ENCODE peak calls at places on chromosomes 11 and 22, in six cellular contexts. H is IMR-90, D is body of pancreas, U is stomach, W is tibial nerve, Z is adrenal gland. N is an unnamed sample.

GRCh38 chr11:128604723-128605122 is 17.4 kb upstream of the ETS1 start:
- DNase-seq in H (no peak), D (no peak), U (no peak), W (no peak), Z (no peak), N (no peak)

GRCh38 chr22:38467904-38468760 is at the start of gene KDELR3:
- DNase-seq in H (peak; percentile 71), D (peak; percentile 60), U (peak; percentile 72), W (peak; percentile 49), Z (peak; percentile 49), N (peak; percentile 84)

GRCh38 chr22:49829044-49829719 is 1.5 kb upstream of the BRD1 start:
- DNase-seq in H (no peak), D (no peak), U (no peak), W (no peak), Z (no peak), N (no peak)

GRCh38 chr11:28346721-28347120 is 238.5 kb downstream of the METTL15 start:
- DNase-seq in H (no peak), D (no peak), U (no peak), W (no peak), Z (no peak), N (no peak)

GRCh38 chr11:15342163-15342562 is 227.4 kb downstream of the INSC start:
- DNase-seq in H (no peak), D (no peak), U (no peak), W (no peak), Z (no peak), N (no peak)

GRCh38 chr11:128303383-128303782 is 284.0 kb downstream of the ETS1 start:
- DNase-seq in H (no peak), D (no peak), U (no peak), W (no peak), Z (no peak), N (no peak)

GRCh38 chr11:39784873-39785272 is 1674.6 kb downstream of the LRRC4C start:
- DNase-seq in H (no peak), D (no peak), U (no peak), W (no peak), Z (no peak), N (no peak)

GRCh38 chr11:31264834-31265233 is 104.7 kb downstream of the DCDC1 start:
- DNase-seq in H (no peak), D (no peak), U (no peak), W (no peak), Z (no peak), N (no peak)

GRCh38 chr11:9574806-9575530 is 1.5 kb downstream of the WEE1 start:
- DNase-seq in H (peak; percentile 87), D (peak; percentile 41), U (peak; percentile 44), W (peak; percentile 20), Z (peak; percentile 77), N (peak; percentile 76)

GRCh38 chr11:32960553-32961164 is 55.0 kb upstream of the DEPDC7 start:
- DNase-seq in H (peak; percentile 71), D (no peak), U (no peak), W (no peak), Z (no peak), N (peak; percentile 75)

GRCh38 chr11:23425379-23425778 is 565.1 kb upstream of the CCDC179 start:
- DNase-seq in H (peak; percentile 12), D (no peak), U (no peak), W (no peak), Z (no peak), N (no peak)

GRCh38 chr22:45717787-45718186 is 46.2 kb downstream of the ATXN10 start:
- DNase-seq in H (peak; percentile 79), D (no peak), U (no peak), W (no peak), Z (no peak), N (no peak)

GRCh38 chr22:22342697-22343602 is 98.4 kb downstream of the VPREB1 start:
- DNase-seq in H (no peak), D (peak; percentile 82), U (peak; percentile 81), W (no peak), Z (peak; percentile 37), N (peak; percentile 64)

GRCh38 chr11:107157146-107157808 is 139.0 kb upstream of the GUCY1A2 start:
- DNase-seq in H (no peak), D (no peak), U (no peak), W (no peak), Z (no peak), N (no peak)

GRCh38 chr11:17581036-17581731 is 34.1 kb downstream of the OTOG start:
- DNase-seq in H (no peak), D (no peak), U (peak; percentile 5), W (no peak), Z (no peak), N (no peak)

GRCh38 chr11:20671856-20672546 is 2.6 kb downstream of the NELL1 start:
- DNase-seq in H (no peak), D (no peak), U (no peak), W (no peak), Z (no peak), N (no peak)

GRCh38 chr22:28884754-28885375 is 1.5 kb downstream of the ZNRF3 start:
- DNase-seq in H (no peak), D (no peak), U (no peak), W (no peak), Z (peak; percentile 16), N (peak; percentile 25)

GRCh38 chr22:37284807-37285355 is 2.6 kb downstream of the CYTH4 start:
- DNase-seq in H (no peak), D (no peak), U (peak; percentile 40), W (no peak), Z (peak; percentile 52), N (no peak)

GRCh38 chr11:65386307-65387081 is at the start of gene FRMD8:
- DNase-seq in H (peak; percentile 71), D (peak; percentile 92), U (peak; percentile 95), W (peak; percentile 87), Z (peak; percentile 93), N (peak; percentile 93)
- TF ChIP-seq POLR2A in H (peak; percentile 95), D (peak; percentile 95), U (no peak), W (peak; percentile 86), Z (peak; percentile 92), N (peak; percentile 88)

GRCh38 chr22:39511226-39511625 is 9.1 kb upstream of the ATF4 start:
- DNase-seq in H (no peak), D (no peak), U (no peak), W (no peak), Z (no peak), N (no peak)

GRCh38 chr22:39515266-39516050 is 4.9 kb upstream of the ATF4 start:
- DNase-seq in H (no peak), D (no peak), U (no peak), W (no peak), Z (no peak), N (no peak)

GRCh38 chr22:39512026-39512425 is 8.3 kb upstream of the ATF4 start:
- DNase-seq in H (no peak), D (no peak), U (no peak), W (no peak), Z (no peak), N (no peak)

GRCh38 chr22:39514373-39514973 is 5.9 kb upstream of the ATF4 start:
- DNase-seq in H (peak; percentile 34), D (peak; percentile 75), U (peak; percentile 71), W (peak; percentile 72), Z (no peak), N (peak; percentile 80)

DNA sequence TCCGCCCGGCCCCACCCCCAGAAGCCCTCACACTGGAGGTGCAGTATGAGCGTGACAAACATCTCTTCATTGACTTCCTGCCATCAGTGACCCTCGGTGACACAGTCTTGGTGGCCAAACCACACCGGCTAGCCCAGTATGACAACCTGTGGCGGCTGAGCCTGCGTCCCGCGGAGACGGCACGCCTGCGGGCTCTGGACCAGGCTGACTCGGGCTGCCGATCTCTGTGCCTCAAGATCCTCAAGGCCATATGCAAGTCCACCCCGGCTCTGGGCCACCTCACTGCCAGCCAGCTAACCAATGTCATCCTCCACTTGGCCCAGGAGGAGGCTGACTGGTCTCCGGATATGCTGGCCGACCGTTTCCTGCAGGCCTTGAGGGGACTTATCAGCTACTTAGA is 6.6 kb upstream of the ATF4 start:
- DNase-seq in H (no peak), D (no peak), U (no peak), W (no peak), Z (peak; percentile 82), N (no peak)
- TF ChIP-seq POLR2A in H (no peak), D (no peak), U (no peak), W (no peak), Z (no peak), N (no peak)

DNA sequence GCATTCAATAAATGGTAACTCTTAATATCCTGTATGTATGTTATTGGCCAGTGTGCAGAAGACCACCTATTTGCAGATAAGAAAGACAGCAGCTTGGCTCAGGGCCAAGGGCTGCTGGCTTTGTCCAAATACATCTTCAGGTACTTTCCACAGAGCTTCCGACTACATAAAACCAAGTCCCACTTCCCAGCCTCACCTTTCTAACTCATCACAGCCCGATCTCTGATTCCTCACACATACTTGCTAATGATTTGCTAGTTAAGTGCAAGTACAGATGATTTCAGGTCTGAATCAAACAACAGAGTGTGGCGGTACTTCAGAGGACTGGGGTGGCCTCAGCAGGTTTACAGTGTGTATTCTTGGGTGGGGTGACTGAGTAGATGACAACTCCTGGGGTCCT is 120.7 kb downstream of the ME3 start:
- DNase-seq in H (no peak), D (no peak), U (no peak), W (no peak), Z (no peak), N (peak; percentile 13)
- TF ChIP-seq POLR2A in H (no peak), D (no peak), U (no peak), W (no peak), Z (no peak), N (no peak)

GRCh38 chr11:86955674-86956522 is 703 bp upstream of the FZD4 start:
- DNase-seq in H (peak; percentile 61), D (peak; percentile 85), U (peak; percentile 89), W (peak; percentile 68), Z (peak; percentile 87), N (peak; percentile 83)
- TF ChIP-seq POLR2A in H (no peak), D (peak; percentile 79), U (no peak), W (no peak), Z (peak; percentile 52), N (no peak)

DNA sequence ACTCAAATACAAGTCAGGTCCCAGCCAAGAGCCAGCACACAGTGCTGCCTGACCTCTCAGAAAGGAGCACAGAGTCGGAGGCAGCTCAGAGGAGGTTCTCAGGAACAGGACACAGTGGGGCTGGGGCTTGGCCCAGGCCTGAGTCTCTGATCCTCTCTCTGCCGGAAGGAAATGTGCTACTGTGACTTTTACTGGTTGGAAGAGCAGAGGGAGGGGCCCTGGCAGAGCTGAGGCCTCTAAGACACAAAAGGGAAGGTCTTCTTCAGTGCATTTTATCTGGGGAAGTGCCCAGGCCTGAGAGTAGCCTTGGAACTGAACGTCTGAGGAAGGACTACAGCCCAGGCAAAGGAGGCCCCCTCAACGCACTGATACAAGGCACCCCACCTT is 16.2 kb upstream of the CASTOR1 start:
- DNase-seq in H (no peak), D (no peak), U (peak; percentile 62), W (peak; percentile 64), Z (peak; percentile 82), N (peak; percentile 37)
- TF ChIP-seq POLR2A in H (no peak), D (peak; percentile 49), U (no peak), W (no peak), Z (no peak), N (no peak)

N was measured in erythroblast.